ENCODE peak calls at places on chromosomes 7 and 10, in five cellular contexts. One of them, this sample, is unnamed.

GRCh38 chr10:97217299-97217698 is 31.5 kb upstream of the SLIT1 start:
- DNase-seq in Peyer's patch: no peak
- DNase-seq in amygdala: no peak
- DNase-seq in NCI-H2107: no peak
- DNase-seq in GM12892: no peak
- DNase-seq in this sample: no peak

GRCh38 chr10:43955002-43955596 is 306.4 kb upstream of the ZNF32 start:
- DNase-seq in Peyer's patch: no peak
- DNase-seq in amygdala: no peak
- DNase-seq in NCI-H2107: no peak
- DNase-seq in GM12892: no peak
- DNase-seq in this sample: no peak

GRCh38 chr10:122983898-122984297 is 3.7 kb downstream of the PSTK start:
- DNase-seq in Peyer's patch: no peak
- DNase-seq in amygdala: no peak
- DNase-seq in NCI-H2107: no peak
- DNase-seq in GM12892: no peak
- DNase-seq in this sample: no peak

GRCh38 chr7:29839302-29839701 is 33.0 kb downstream of the WIPF3 start:
- DNase-seq in Peyer's patch: no peak
- DNase-seq in amygdala: no peak
- DNase-seq in NCI-H2107: no peak
- DNase-seq in GM12892: no peak
- DNase-seq in this sample: no peak

GRCh38 chr10:48525113-48525512 is 79.8 kb downstream of the ARHGAP22 start:
- DNase-seq in Peyer's patch: no peak
- DNase-seq in amygdala: no peak
- DNase-seq in NCI-H2107: no peak
- DNase-seq in GM12892: no peak
- DNase-seq in this sample: no peak

GRCh38 chr10:114021135-114021534 is 22.5 kb upstream of the ADRB1 start:
- DNase-seq in Peyer's patch: no peak
- DNase-seq in amygdala: no peak
- DNase-seq in NCI-H2107: no peak
- DNase-seq in GM12892: no peak
- DNase-seq in this sample: no peak

GRCh38 chr7:101546308-101546936 is 82.7 kb downstream of the MYL10 start:
- DNase-seq in Peyer's patch: no peak
- DNase-seq in amygdala: no peak
- DNase-seq in NCI-H2107: no peak
- DNase-seq in GM12892: no peak
- DNase-seq in this sample: no peak

GRCh38 chr7:79298145-79298760 is 155.2 kb downstream of the MAGI2 start:
- DNase-seq in Peyer's patch: no peak
- DNase-seq in amygdala: no peak
- DNase-seq in NCI-H2107: no peak
- DNase-seq in GM12892: peak; percentile 0
- DNase-seq in this sample: no peak

GRCh38 chr7:75572814-75573213 is 80.7 kb downstream of the SPDYE5 start:
- DNase-seq in Peyer's patch: no peak
- DNase-seq in amygdala: no peak
- DNase-seq in NCI-H2107: no peak
- DNase-seq in GM12892: no peak
- DNase-seq in this sample: no peak

GRCh38 chr10:35391954-35392262 is 55.6 kb downstream of the CCNY start:
- DNase-seq in Peyer's patch: no peak
- DNase-seq in amygdala: no peak
- DNase-seq in NCI-H2107: no peak
- DNase-seq in GM12892: no peak
- DNase-seq in this sample: no peak

GRCh38 chr7:28708458-28708951 is 249.6 kb downstream of the TRIL start:
- DNase-seq in Peyer's patch: no peak
- DNase-seq in amygdala: peak; percentile 24
- DNase-seq in NCI-H2107: no peak
- DNase-seq in GM12892: no peak
- DNase-seq in this sample: no peak

GRCh38 chr10:129936923-129937300 is 27.2 kb downstream of the EBF3 start:
- DNase-seq in Peyer's patch: no peak
- DNase-seq in amygdala: no peak
- DNase-seq in NCI-H2107: no peak
- DNase-seq in GM12892: no peak
- DNase-seq in this sample: no peak

GRCh38 chr10:116707981-116708380 is 34.4 kb downstream of the HSPA12A start:
- DNase-seq in Peyer's patch: no peak
- DNase-seq in amygdala: no peak
- DNase-seq in NCI-H2107: no peak
- DNase-seq in GM12892: no peak
- DNase-seq in this sample: no peak

GRCh38 chr7:23205861-23206510 is 24.1 kb downstream of the NUP42 start:
- DNase-seq in Peyer's patch: no peak
- DNase-seq in amygdala: no peak
- DNase-seq in NCI-H2107: no peak
- DNase-seq in GM12892: no peak
- DNase-seq in this sample: no peak

GRCh38 chr10:126064512-126064911 is 168.1 kb downstream of the FANK1 start:
- DNase-seq in Peyer's patch: no peak
- DNase-seq in amygdala: no peak
- DNase-seq in NCI-H2107: no peak
- DNase-seq in GM12892: no peak
- DNase-seq in this sample: no peak

GRCh38 chr10:3090914-3091313 is 23.6 kb downstream of the PFKP start:
- DNase-seq in Peyer's patch: no peak
- DNase-seq in amygdala: peak; percentile 20
- DNase-seq in NCI-H2107: no peak
- DNase-seq in GM12892: no peak
- DNase-seq in this sample: no peak

GRCh38 chr7:127911968-127912511 is 119.2 kb downstream of the LRRC4 start:
- DNase-seq in Peyer's patch: no peak
- DNase-seq in amygdala: no peak
- DNase-seq in NCI-H2107: no peak
- DNase-seq in GM12892: no peak
- DNase-seq in this sample: no peak

GRCh38 chr10:7523656-7524055 is 112.8 kb upstream of the SFMBT2 start:
- DNase-seq in Peyer's patch: no peak
- DNase-seq in amygdala: no peak
- DNase-seq in NCI-H2107: no peak
- DNase-seq in GM12892: no peak
- DNase-seq in this sample: no peak

GRCh38 chr10:106436123-106436740 is 728.3 kb downstream of the SORCS1 start:
- DNase-seq in Peyer's patch: no peak
- DNase-seq in amygdala: no peak
- DNase-seq in NCI-H2107: no peak
- DNase-seq in GM12892: no peak
- DNase-seq in this sample: no peak

GRCh38 chr10:113135025-113135424 is 185.0 kb downstream of the TCF7L2 start:
- DNase-seq in Peyer's patch: no peak
- DNase-seq in amygdala: no peak
- DNase-seq in NCI-H2107: no peak
- DNase-seq in GM12892: no peak
- DNase-seq in this sample: no peak

GRCh38 chr7:69342154-69342884 is 256.0 kb upstream of the AUTS2 start:
- DNase-seq in Peyer's patch: no peak
- DNase-seq in amygdala: no peak
- DNase-seq in NCI-H2107: no peak
- DNase-seq in GM12892: no peak
- DNase-seq in this sample: no peak

GRCh38 chr7:101486056-101486763 is 123.5 kb downstream of the COL26A1 start:
- DNase-seq in Peyer's patch: no peak
- DNase-seq in amygdala: no peak
- DNase-seq in NCI-H2107: no peak
- DNase-seq in GM12892: no peak
- DNase-seq in this sample: no peak

GRCh38 chr7:27922907-27923306 is 182.9 kb downstream of the TAX1BP1 start:
- DNase-seq in Peyer's patch: peak; percentile 44
- DNase-seq in amygdala: no peak
- DNase-seq in NCI-H2107: no peak
- DNase-seq in GM12892: no peak
- DNase-seq in this sample: no peak

GRCh38 chr10:69650589-69651261 is 20.7 kb downstream of the FAM241B start:
- DNase-seq in Peyer's patch: no peak
- DNase-seq in amygdala: no peak
- DNase-seq in NCI-H2107: no peak
- DNase-seq in GM12892: no peak
- DNase-seq in this sample: no peak

GRCh38 chr10:116774728-116775151 is 32.4 kb upstream of the HSPA12A start:
- DNase-seq in Peyer's patch: no peak
- DNase-seq in amygdala: no peak
- DNase-seq in NCI-H2107: no peak
- DNase-seq in GM12892: no peak
- DNase-seq in this sample: no peak

GRCh38 chr10:97542169-97543024 is 30.2 kb upstream of the ANKRD2 start:
- DNase-seq in Peyer's patch: no peak
- DNase-seq in amygdala: peak; percentile 27
- DNase-seq in NCI-H2107: no peak
- DNase-seq in GM12892: no peak
- DNase-seq in this sample: no peak

GRCh38 chr10:53601260-53601875 is 828.8 kb upstream of the MBL2 start:
- DNase-seq in Peyer's patch: no peak
- DNase-seq in amygdala: no peak
- DNase-seq in NCI-H2107: no peak
- DNase-seq in GM12892: no peak
- DNase-seq in this sample: no peak

GRCh38 chr7:44131173-44132009 is 8.0 kb upstream of the POLD2 start:
- DNase-seq in Peyer's patch: no peak
- DNase-seq in amygdala: no peak
- DNase-seq in NCI-H2107: no peak
- DNase-seq in GM12892: no peak
- DNase-seq in this sample: no peak

GRCh38 chr7:30700941-30701340 is 18.7 kb upstream of the CRHR2 start:
- DNase-seq in Peyer's patch: no peak
- DNase-seq in amygdala: no peak
- DNase-seq in NCI-H2107: no peak
- DNase-seq in GM12892: no peak
- DNase-seq in this sample: no peak

GRCh38 chr7:84985073-84985784 is 201.6 kb downstream of the SEMA3D start:
- DNase-seq in Peyer's patch: no peak
- DNase-seq in amygdala: no peak
- DNase-seq in NCI-H2107: no peak
- DNase-seq in GM12892: no peak
- DNase-seq in this sample: no peak

GRCh38 chr10:11757452-11757819 is 15.3 kb downstream of the ECHDC3 start:
- DNase-seq in Peyer's patch: no peak
- DNase-seq in amygdala: no peak
- DNase-seq in NCI-H2107: peak; percentile 4
- DNase-seq in GM12892: no peak
- DNase-seq in this sample: no peak

GRCh38 chr7:42311195-42311594 is 74.2 kb upstream of the GLI3 start:
- DNase-seq in Peyer's patch: no peak
- DNase-seq in amygdala: no peak
- DNase-seq in NCI-H2107: no peak
- DNase-seq in GM12892: no peak
- DNase-seq in this sample: no peak

GRCh38 chr7:25180946-25181345 is 47.3 kb downstream of the NPVF start:
- DNase-seq in Peyer's patch: no peak
- DNase-seq in amygdala: no peak
- DNase-seq in NCI-H2107: no peak
- DNase-seq in GM12892: no peak
- DNase-seq in this sample: no peak

GRCh38 chr7:35465791-35466336 is 212.0 kb upstream of the TBX20 start:
- DNase-seq in Peyer's patch: no peak
- DNase-seq in amygdala: no peak
- DNase-seq in NCI-H2107: no peak
- DNase-seq in GM12892: no peak
- DNase-seq in this sample: no peak

GRCh38 chr10:119531067-119531466 is 11.5 kb downstream of the RGS10 start:
- DNase-seq in Peyer's patch: no peak
- DNase-seq in amygdala: no peak
- DNase-seq in NCI-H2107: no peak
- DNase-seq in GM12892: no peak
- DNase-seq in this sample: no peak

GRCh38 chr10:5531558-5532230 is 6.9 kb downstream of the CALML3 start:
- DNase-seq in Peyer's patch: no peak
- DNase-seq in amygdala: no peak
- DNase-seq in NCI-H2107: no peak
- DNase-seq in GM12892: no peak
- DNase-seq in this sample: no peak

GRCh38 chr10:103888113-103888841 is 29.7 kb downstream of the STN1 start:
- DNase-seq in Peyer's patch: no peak
- DNase-seq in amygdala: no peak
- DNase-seq in NCI-H2107: no peak
- DNase-seq in GM12892: peak; percentile 13
- DNase-seq in this sample: peak; percentile 25

This sample was measured in GM12891.